ENCODE peak calls at places on chromosomes 6 and 20, in ten cellular contexts. One of them, this sample, is unnamed.

GRCh38 chr20:5658897-5659296 is 91.3 kb upstream of the SHLD1 start:
- DNase-seq in right cardiac atrium: peak
- DNase-seq in endothelial cell: no peak
- DNase-seq in stimulated activated effector memory CD8-positive, alpha-beta T cell treated with anti-CD3 and anti-CD28 coated beads, Interleukin-12 subunit alpha, Interleukin-12 subunit beta, amount 100 ng/mL, for 72 hours: no peak
- DNase-seq in T-helper 17 cell: no peak
- DNase-seq in naive thymus-derived CD8-positive, alpha-beta T cell: peak
- DNase-seq in AG04450: peak
- DNase-seq in Panc1: no peak
- DNase-seq in stimulated activated CD4-positive, alpha-beta T cell treated with anti-CD3 and anti-CD28 coated beads, Interleukin-12 subunit alpha, Interleukin-12 subunit beta, amount 100 ng/mL, for 4 hours: no peak
- DNase-seq in fibroblast of pulmonary artery: peak
- DNase-seq in this sample: no peak

GRCh38 chr6:136701011-136701410 is 91.3 kb downstream of the MAP3K5 start:
- DNase-seq in endothelial cell: no peak
- DNase-seq in fibroblast of pulmonary artery: no peak
- DNase-seq in right cardiac atrium: no peak
- DNase-seq in stimulated activated CD4-positive, alpha-beta T cell treated with anti-CD3 and anti-CD28 coated beads, Interleukin-12 subunit alpha, Interleukin-12 subunit beta, amount 100 ng/mL, for 4 hours: no peak
- DNase-seq in T-helper 17 cell: no peak
- DNase-seq in stimulated activated effector memory CD8-positive, alpha-beta T cell treated with anti-CD3 and anti-CD28 coated beads, Interleukin-12 subunit alpha, Interleukin-12 subunit beta, amount 100 ng/mL, for 72 hours: no peak
- DNase-seq in Panc1: no peak
- DNase-seq in naive thymus-derived CD8-positive, alpha-beta T cell: no peak
- DNase-seq in AG04450: no peak
- DNase-seq in this sample: no peak

GRCh38 chr6:158805698-158806373 is 13.3 kb downstream of the EZR start:
- DNase-seq in T-helper 17 cell: no peak
- DNase-seq in stimulated activated CD4-positive, alpha-beta T cell treated with anti-CD3 and anti-CD28 coated beads, Interleukin-12 subunit alpha, Interleukin-12 subunit beta, amount 100 ng/mL, for 4 hours: no peak
- DNase-seq in stimulated activated effector memory CD8-positive, alpha-beta T cell treated with anti-CD3 and anti-CD28 coated beads, Interleukin-12 subunit alpha, Interleukin-12 subunit beta, amount 100 ng/mL, for 72 hours: no peak
- DNase-seq in AG04450: no peak
- DNase-seq in Panc1: no peak
- DNase-seq in endothelial cell: no peak
- DNase-seq in right cardiac atrium: no peak
- DNase-seq in naive thymus-derived CD8-positive, alpha-beta T cell: no peak
- DNase-seq in fibroblast of pulmonary artery: no peak
- DNase-seq in this sample: no peak

GRCh38 chr20:42740191-42740870 is 449.4 kb downstream of the PTPRT start:
- DNase-seq in stimulated activated CD4-positive, alpha-beta T cell treated with anti-CD3 and anti-CD28 coated beads, Interleukin-12 subunit alpha, Interleukin-12 subunit beta, amount 100 ng/mL, for 4 hours: no peak
- DNase-seq in Panc1: no peak
- DNase-seq in right cardiac atrium: peak
- DNase-seq in endothelial cell: no peak
- DNase-seq in AG04450: no peak
- DNase-seq in T-helper 17 cell: no peak
- DNase-seq in naive thymus-derived CD8-positive, alpha-beta T cell: no peak
- DNase-seq in fibroblast of pulmonary artery: no peak
- DNase-seq in stimulated activated effector memory CD8-positive, alpha-beta T cell treated with anti-CD3 and anti-CD28 coated beads, Interleukin-12 subunit alpha, Interleukin-12 subunit beta, amount 100 ng/mL, for 72 hours: no peak
- DNase-seq in this sample: no peak

GRCh38 chr6:107740496-107741190 is 83.5 kb downstream of the SCML4 start:
- DNase-seq in endothelial cell: no peak
- DNase-seq in naive thymus-derived CD8-positive, alpha-beta T cell: no peak
- DNase-seq in T-helper 17 cell: no peak
- DNase-seq in fibroblast of pulmonary artery: no peak
- DNase-seq in Panc1: no peak
- DNase-seq in AG04450: no peak
- DNase-seq in right cardiac atrium: no peak
- DNase-seq in stimulated activated CD4-positive, alpha-beta T cell treated with anti-CD3 and anti-CD28 coated beads, Interleukin-12 subunit alpha, Interleukin-12 subunit beta, amount 100 ng/mL, for 4 hours: no peak
- DNase-seq in stimulated activated effector memory CD8-positive, alpha-beta T cell treated with anti-CD3 and anti-CD28 coated beads, Interleukin-12 subunit alpha, Interleukin-12 subunit beta, amount 100 ng/mL, for 72 hours: no peak
- DNase-seq in this sample: no peak

GRCh38 chr6:112100561-112100960 is 13.2 kb downstream of the FAM229B start:
- DNase-seq in AG04450: no peak
- DNase-seq in Panc1: no peak
- DNase-seq in naive thymus-derived CD8-positive, alpha-beta T cell: no peak
- DNase-seq in endothelial cell: no peak
- DNase-seq in right cardiac atrium: no peak
- DNase-seq in stimulated activated effector memory CD8-positive, alpha-beta T cell treated with anti-CD3 and anti-CD28 coated beads, Interleukin-12 subunit alpha, Interleukin-12 subunit beta, amount 100 ng/mL, for 72 hours: no peak
- DNase-seq in stimulated activated CD4-positive, alpha-beta T cell treated with anti-CD3 and anti-CD28 coated beads, Interleukin-12 subunit alpha, Interleukin-12 subunit beta, amount 100 ng/mL, for 4 hours: no peak
- DNase-seq in T-helper 17 cell: no peak
- DNase-seq in fibroblast of pulmonary artery: no peak
- DNase-seq in this sample: no peak

GRCh38 chr20:16069416-16070010 is 503.7 kb downstream of the KIF16B start:
- DNase-seq in stimulated activated CD4-positive, alpha-beta T cell treated with anti-CD3 and anti-CD28 coated beads, Interleukin-12 subunit alpha, Interleukin-12 subunit beta, amount 100 ng/mL, for 4 hours: no peak
- DNase-seq in naive thymus-derived CD8-positive, alpha-beta T cell: no peak
- DNase-seq in stimulated activated effector memory CD8-positive, alpha-beta T cell treated with anti-CD3 and anti-CD28 coated beads, Interleukin-12 subunit alpha, Interleukin-12 subunit beta, amount 100 ng/mL, for 72 hours: no peak
- DNase-seq in AG04450: no peak
- DNase-seq in T-helper 17 cell: no peak
- DNase-seq in Panc1: no peak
- DNase-seq in fibroblast of pulmonary artery: no peak
- DNase-seq in right cardiac atrium: no peak
- DNase-seq in endothelial cell: no peak
- DNase-seq in this sample: no peak

GRCh38 chr6:20866940-20867630 is 332.8 kb downstream of the CDKAL1 start:
- DNase-seq in T-helper 17 cell: no peak
- DNase-seq in endothelial cell: no peak
- DNase-seq in fibroblast of pulmonary artery: no peak
- DNase-seq in Panc1: no peak
- DNase-seq in AG04450: no peak
- DNase-seq in stimulated activated effector memory CD8-positive, alpha-beta T cell treated with anti-CD3 and anti-CD28 coated beads, Interleukin-12 subunit alpha, Interleukin-12 subunit beta, amount 100 ng/mL, for 72 hours: no peak
- DNase-seq in stimulated activated CD4-positive, alpha-beta T cell treated with anti-CD3 and anti-CD28 coated beads, Interleukin-12 subunit alpha, Interleukin-12 subunit beta, amount 100 ng/mL, for 4 hours: no peak
- DNase-seq in naive thymus-derived CD8-positive, alpha-beta T cell: no peak
- DNase-seq in right cardiac atrium: no peak
- DNase-seq in this sample: no peak

GRCh38 chr6:158323561-158323958 is 11.3 kb downstream of the TULP4 start:
- DNase-seq in AG04450: no peak
- DNase-seq in naive thymus-derived CD8-positive, alpha-beta T cell: no peak
- DNase-seq in Panc1: no peak
- DNase-seq in right cardiac atrium: no peak
- DNase-seq in fibroblast of pulmonary artery: peak
- DNase-seq in stimulated activated CD4-positive, alpha-beta T cell treated with anti-CD3 and anti-CD28 coated beads, Interleukin-12 subunit alpha, Interleukin-12 subunit beta, amount 100 ng/mL, for 4 hours: no peak
- DNase-seq in endothelial cell: no peak
- DNase-seq in T-helper 17 cell: no peak
- DNase-seq in stimulated activated effector memory CD8-positive, alpha-beta T cell treated with anti-CD3 and anti-CD28 coated beads, Interleukin-12 subunit alpha, Interleukin-12 subunit beta, amount 100 ng/mL, for 72 hours: no peak
- DNase-seq in this sample: no peak

GRCh38 chr6:146913842-146914562 is 290.2 kb upstream of the STXBP5 start:
- DNase-seq in endothelial cell: peak
- DNase-seq in stimulated activated CD4-positive, alpha-beta T cell treated with anti-CD3 and anti-CD28 coated beads, Interleukin-12 subunit alpha, Interleukin-12 subunit beta, amount 100 ng/mL, for 4 hours: no peak
- DNase-seq in naive thymus-derived CD8-positive, alpha-beta T cell: no peak
- DNase-seq in AG04450: peak
- DNase-seq in fibroblast of pulmonary artery: peak
- DNase-seq in right cardiac atrium: peak
- DNase-seq in T-helper 17 cell: no peak
- DNase-seq in stimulated activated effector memory CD8-positive, alpha-beta T cell treated with anti-CD3 and anti-CD28 coated beads, Interleukin-12 subunit alpha, Interleukin-12 subunit beta, amount 100 ng/mL, for 72 hours: no peak
- DNase-seq in Panc1: peak
- DNase-seq in this sample: no peak

GRCh38 chr20:32358883-32359632 is 927 bp downstream of the ASXL1 start:
- DNase-seq in stimulated activated effector memory CD8-positive, alpha-beta T cell treated with anti-CD3 and anti-CD28 coated beads, Interleukin-12 subunit alpha, Interleukin-12 subunit beta, amount 100 ng/mL, for 72 hours: peak
- DNase-seq in right cardiac atrium: peak
- DNase-seq in naive thymus-derived CD8-positive, alpha-beta T cell: peak
- DNase-seq in stimulated activated CD4-positive, alpha-beta T cell treated with anti-CD3 and anti-CD28 coated beads, Interleukin-12 subunit alpha, Interleukin-12 subunit beta, amount 100 ng/mL, for 4 hours: peak
- DNase-seq in AG04450: no peak
- DNase-seq in endothelial cell: peak
- DNase-seq in T-helper 17 cell: peak
- DNase-seq in Panc1: no peak
- DNase-seq in fibroblast of pulmonary artery: peak
- DNase-seq in this sample: peak

GRCh38 chr6:122049341-122049740 is 350.1 kb upstream of the HSF2 start:
- DNase-seq in stimulated activated CD4-positive, alpha-beta T cell treated with anti-CD3 and anti-CD28 coated beads, Interleukin-12 subunit alpha, Interleukin-12 subunit beta, amount 100 ng/mL, for 4 hours: no peak
- DNase-seq in Panc1: no peak
- DNase-seq in endothelial cell: no peak
- DNase-seq in right cardiac atrium: no peak
- DNase-seq in T-helper 17 cell: no peak
- DNase-seq in stimulated activated effector memory CD8-positive, alpha-beta T cell treated with anti-CD3 and anti-CD28 coated beads, Interleukin-12 subunit alpha, Interleukin-12 subunit beta, amount 100 ng/mL, for 72 hours: no peak
- DNase-seq in fibroblast of pulmonary artery: no peak
- DNase-seq in naive thymus-derived CD8-positive, alpha-beta T cell: no peak
- DNase-seq in AG04450: no peak
- DNase-seq in this sample: no peak

GRCh38 chr6:139912735-139913400 is 538.4 kb upstream of the CITED2 start:
- DNase-seq in fibroblast of pulmonary artery: no peak
- DNase-seq in stimulated activated CD4-positive, alpha-beta T cell treated with anti-CD3 and anti-CD28 coated beads, Interleukin-12 subunit alpha, Interleukin-12 subunit beta, amount 100 ng/mL, for 4 hours: no peak
- DNase-seq in AG04450: no peak
- DNase-seq in right cardiac atrium: no peak
- DNase-seq in naive thymus-derived CD8-positive, alpha-beta T cell: no peak
- DNase-seq in Panc1: no peak
- DNase-seq in endothelial cell: no peak
- DNase-seq in stimulated activated effector memory CD8-positive, alpha-beta T cell treated with anti-CD3 and anti-CD28 coated beads, Interleukin-12 subunit alpha, Interleukin-12 subunit beta, amount 100 ng/mL, for 72 hours: no peak
- DNase-seq in T-helper 17 cell: no peak
- DNase-seq in this sample: no peak

GRCh38 chr6:12472601-12473038 is 182.5 kb downstream of the EDN1 start:
- DNase-seq in endothelial cell: no peak
- DNase-seq in stimulated activated CD4-positive, alpha-beta T cell treated with anti-CD3 and anti-CD28 coated beads, Interleukin-12 subunit alpha, Interleukin-12 subunit beta, amount 100 ng/mL, for 4 hours: no peak
- DNase-seq in stimulated activated effector memory CD8-positive, alpha-beta T cell treated with anti-CD3 and anti-CD28 coated beads, Interleukin-12 subunit alpha, Interleukin-12 subunit beta, amount 100 ng/mL, for 72 hours: no peak
- DNase-seq in AG04450: no peak
- DNase-seq in naive thymus-derived CD8-positive, alpha-beta T cell: no peak
- DNase-seq in T-helper 17 cell: no peak
- DNase-seq in fibroblast of pulmonary artery: peak
- DNase-seq in Panc1: no peak
- DNase-seq in right cardiac atrium: peak
- DNase-seq in this sample: no peak